ENCODE peak calls at places on chromosome 15, in seven cellular contexts. R is heart left ventricle, S is testis, J is psoas muscle, E is tibial artery, Q is breast epithelium, K is suprapubic skin. D is an unnamed sample.

GRCh38 chr15:100372695-100373036 is 30.9 kb upstream of the ADAMTS17 start:
- DNase-seq in R (no peak), S (no peak), J (peak; percentile 69), E (peak; percentile 48), Q (no peak), K (peak; percentile 71), D (no peak)

GRCh38 chr15:74662064-74662860 is 33.6 kb downstream of the EDC3 start:
- DNase-seq in R (no peak), S (no peak), J (no peak), E (no peak), Q (no peak), K (no peak), D (no peak)

GRCh38 chr15:74631408-74631807 is 15.8 kb downstream of the CLK3 start:
- DNase-seq in R (no peak), S (no peak), J (no peak), E (no peak), Q (no peak), K (no peak), D (no peak)

GRCh38 chr15:65940618-65940909 is 71.3 kb downstream of the RAB11A start:
- DNase-seq in R (no peak), S (no peak), J (no peak), E (no peak), Q (no peak), K (no peak), D (no peak)

GRCh38 chr15:90697180-90697579 is 20.0 kb upstream of the BLM start:
- DNase-seq in R (no peak), S (no peak), J (no peak), E (no peak), Q (no peak), K (no peak), D (no peak)

GRCh38 chr15:35698978-35699377 is 153.0 kb upstream of the DPH6 start:
- DNase-seq in R (no peak), S (no peak), J (no peak), E (no peak), Q (no peak), K (no peak), D (no peak)

GRCh38 chr15:48617619-48618018 is 27.9 kb downstream of the FBN1 start:
- DNase-seq in R (peak; percentile 42), S (peak; percentile 22), J (no peak), E (peak; percentile 48), Q (no peak), K (no peak), D (no peak)

GRCh38 chr15:89164712-89165211 is 56.6 kb downstream of the RLBP1 start:
- DNase-seq in R (peak; percentile 36), S (peak; percentile 42), J (no peak), E (no peak), Q (no peak), K (no peak), D (no peak)

GRCh38 chr15:53116169-53116568 is 326.0 kb upstream of the ONECUT1 start:
- DNase-seq in R (no peak), S (no peak), J (no peak), E (no peak), Q (no peak), K (no peak), D (no peak)

GRCh38 chr15:52295421-52295991 is at the start of gene MYO5C:
- DNase-seq in R (peak; percentile 83), S (peak; percentile 85), J (peak; percentile 86), E (peak; percentile 48), Q (peak; percentile 85), K (peak; percentile 83), D (peak; percentile 94)

GRCh38 chr15:90219421-90220141 is 14.2 kb downstream of the CIB1 start:
- DNase-seq in R (no peak), S (no peak), J (peak; percentile 73), E (no peak), Q (no peak), K (no peak), D (no peak)

GRCh38 chr15:69414702-69415161 is 583 bp downstream of the KIF23 start:
- DNase-seq in R (peak; percentile 32), S (peak; percentile 28), J (no peak), E (peak; percentile 40), Q (peak; percentile 86), K (no peak), D (no peak)

GRCh38 chr15:64046347-64047153 is at the start of gene DAPK2:
- DNase-seq in R (peak; percentile 82), S (peak; percentile 70), J (peak; percentile 87), E (peak; percentile 52), Q (peak; percentile 55), K (peak; percentile 71), D (peak; percentile 96)

GRCh38 chr15:39774688-39775267 is 7.9 kb downstream of the FSIP1 start:
- DNase-seq in R (no peak), S (no peak), J (no peak), E (no peak), Q (no peak), K (no peak), D (no peak)

GRCh38 chr15:40470423-40471104 is at the start of gene CHST14:
- DNase-seq in R (peak; percentile 75), S (peak; percentile 43), J (peak; percentile 72), E (peak; percentile 56), Q (peak; percentile 26), K (peak; percentile 73), D (peak; percentile 59)

GRCh38 chr15:52178765-52179164 is 12.4 kb downstream of the GNB5 start:
- DNase-seq in R (no peak), S (no peak), J (no peak), E (no peak), Q (peak; percentile 36), K (no peak), D (no peak)

GRCh38 chr15:33013827-33014445 is 180.6 kb downstream of the FMN1 start:
- DNase-seq in R (no peak), S (no peak), J (no peak), E (no peak), Q (no peak), K (no peak), D (no peak)

GRCh38 chr15:35486296-35486695 is 59.7 kb downstream of the DPH6 start:
- DNase-seq in R (no peak), S (no peak), J (no peak), E (no peak), Q (no peak), K (no peak), D (no peak)

GRCh38 chr15:55893852-55894251 is 99.6 kb downstream of the NEDD4 start:
- DNase-seq in R (no peak), S (no peak), J (no peak), E (no peak), Q (no peak), K (no peak), D (no peak)

GRCh38 chr15:52689562-52689961 is 10.4 kb upstream of the ATOSA start:
- DNase-seq in R (no peak), S (no peak), J (no peak), E (no peak), Q (no peak), K (no peak), D (no peak)

DNA sequence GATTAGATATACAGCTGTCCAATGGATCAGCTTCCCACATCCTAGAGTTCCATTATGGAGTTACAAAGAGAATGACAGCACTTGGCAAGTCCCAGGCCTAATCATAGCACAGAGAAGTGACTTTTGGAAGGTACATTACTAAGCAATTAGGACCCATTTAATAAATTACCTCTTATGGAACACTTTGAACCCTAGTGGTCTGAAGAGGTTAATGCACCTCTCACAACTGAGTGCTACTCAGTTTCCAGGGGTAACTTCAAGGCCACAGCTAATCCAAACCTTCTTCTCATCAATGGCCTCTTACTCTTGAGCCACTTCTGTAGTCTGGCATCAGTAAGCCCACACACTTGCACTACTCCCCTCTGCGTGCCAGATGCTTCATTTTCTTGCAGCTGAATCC is 34.9 kb upstream of the MEIS2 start:
- DNase-seq in R (no peak), S (no peak), J (no peak), E (no peak), Q (no peak), K (no peak), D (no peak)
- TF ChIP-seq CTCF in R (peak; percentile 36), S (peak; percentile 19), J (peak; percentile 17), E (no peak), Q (no peak), K (no peak), D (peak; percentile 15)

DNA sequence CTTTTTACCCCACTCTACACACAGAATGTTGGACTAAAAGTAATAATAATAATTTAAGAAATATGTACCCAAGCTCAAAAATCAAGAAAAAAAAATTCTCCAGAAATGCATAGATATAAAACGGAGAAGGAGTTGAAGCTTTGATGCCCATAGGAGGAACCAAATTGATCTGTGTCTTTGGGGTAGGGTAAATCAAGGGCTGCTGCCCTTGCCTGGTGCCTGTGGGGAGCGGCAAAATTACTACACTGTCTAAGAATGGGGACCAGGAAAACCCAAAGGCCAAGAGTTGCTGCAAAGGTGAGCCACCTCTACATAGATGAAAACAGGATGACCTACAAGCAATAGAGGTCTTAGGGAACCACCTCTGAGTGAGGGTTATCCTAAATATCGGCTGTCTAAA is 56.0 kb upstream of the SPPL2A start:
- DNase-seq in R (no peak), S (no peak), J (no peak), E (no peak), Q (no peak), K (no peak), D (no peak)
- H3K9me3 ChIP-seq in R (no peaks in the 10 kb centered on the region), S (no peaks in the 10 kb centered on the region), J (no peaks in the 10 kb centered on the region), E (no peaks in the 10 kb centered on the region), Q (no peaks in the 10 kb centered on the region), K (no peaks in the 10 kb centered on the region), D (no peaks in the 10 kb centered on the region)

GRCh38 chr15:70432924-70433500 is 330.3 kb downstream of the UACA start:
- DNase-seq in R (no peak), S (no peak), J (no peak), E (no peak), Q (no peak), K (no peak), D (no peak)

GRCh38 chr15:70435369-70435768 is 328.0 kb downstream of the UACA start:
- DNase-seq in R (no peak), S (no peak), J (no peak), E (no peak), Q (no peak), K (no peak), D (no peak)

GRCh38 chr15:70431854-70432253 is 331.5 kb downstream of the UACA start:
- DNase-seq in R (no peak), S (no peak), J (no peak), E (no peak), Q (no peak), K (no peak), D (no peak)

GRCh38 chr15:70435872-70436271 is 327.5 kb downstream of the UACA start:
- DNase-seq in R (no peak), S (no peak), J (no peak), E (no peak), Q (no peak), K (no peak), D (no peak)

GRCh38 chr15:70433583-70434288 is 329.6 kb downstream of the UACA start:
- DNase-seq in R (no peak), S (no peak), J (no peak), E (no peak), Q (no peak), K (no peak), D (no peak)
- TF ChIP-seq CTCF in R (no peak), S (no peak), J (no peak), E (no peak), Q (no peak), K (no peak), D (no peak)

DNA sequence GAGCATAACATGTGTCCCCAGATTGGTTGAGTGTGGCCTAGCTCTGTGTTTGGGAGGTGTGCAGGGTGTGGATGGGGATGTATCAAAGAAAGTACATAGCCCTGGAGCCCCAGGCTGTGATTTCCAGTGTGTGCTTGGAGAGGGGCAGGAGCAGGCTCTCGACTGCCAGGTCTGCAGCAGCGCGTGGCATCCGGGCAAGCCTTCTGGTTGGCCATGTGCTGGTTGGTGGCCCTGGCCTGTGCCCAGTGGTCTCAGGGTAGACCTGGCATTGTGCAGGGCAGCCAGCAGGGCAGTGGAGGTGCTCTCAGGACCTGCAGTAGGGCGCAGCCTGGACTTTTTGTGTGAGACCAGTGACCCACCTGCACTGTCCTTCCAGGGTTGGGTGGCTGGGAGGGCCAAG is 231.5 kb downstream of the UBE3A start:
- DNase-seq in R (no peak), S (no peak), J (no peak), E (no peak), Q (no peak), K (no peak), D (no peak)
- H3K9me3 ChIP-seq in R (no peaks in the 10 kb centered on the region), S (no peaks in the 10 kb centered on the region), J (no peaks in the 10 kb centered on the region), E (peaks cover 28% of the 10 kb centered on the region), Q (peaks cover 33% of the 10 kb centered on the region), K (peaks cover 8% of the 10 kb centered on the region), D (no peaks in the 10 kb centered on the region)